ENCODE peak calls at places on chromosomes 7 and 10, in four cellular contexts. One of them, this sample, is unnamed.

GRCh38 chr10:4069491-4069890 is 284.5 kb upstream of the KLF6 start:
- DNase-seq in small intestine: no peak
- DNase-seq in SHP77: no peak
- DNase-seq in aorta: no peak
- DNase-seq in this sample: no peak

GRCh38 chr10:129657297-129657974 is 190.4 kb downstream of the MGMT start:
- DNase-seq in SHP77: no peak
- DNase-seq in small intestine: no peak
- DNase-seq in aorta: no peak
- DNase-seq in this sample: no peak

GRCh38 chr10:59905066-59905734 is 1.2 kb downstream of the CCDC6 start:
- DNase-seq in small intestine: peak; percentile 68
- DNase-seq in SHP77: no peak
- DNase-seq in aorta: peak; percentile 73
- DNase-seq in this sample: peak; percentile 56

GRCh38 chr10:72106154-72106849 is 18.0 kb upstream of the SPOCK2 start:
- DNase-seq in aorta: no peak
- DNase-seq in small intestine: no peak
- DNase-seq in SHP77: no peak
- DNase-seq in this sample: no peak

GRCh38 chr7:156474241-156474743 is 166.3 kb upstream of the RNF32 start:
- DNase-seq in small intestine: peak; percentile 9
- DNase-seq in aorta: no peak
- DNase-seq in SHP77: no peak
- DNase-seq in this sample: no peak

GRCh38 chr7:3544202-3544601 is 243.2 kb downstream of the SDK1 start:
- DNase-seq in small intestine: no peak
- DNase-seq in aorta: no peak
- DNase-seq in SHP77: no peak
- DNase-seq in this sample: no peak

GRCh38 chr7:134365341-134366054 is 48.8 kb upstream of the SLC35B4 start:
- DNase-seq in aorta: no peak
- DNase-seq in small intestine: peak; percentile 87
- DNase-seq in SHP77: no peak
- DNase-seq in this sample: no peak

GRCh38 chr10:34494012-34494411 is 321.1 kb downstream of the PARD3 start:
- DNase-seq in small intestine: no peak
- DNase-seq in SHP77: no peak
- DNase-seq in aorta: no peak
- DNase-seq in this sample: no peak

GRCh38 chr10:4656576-4657194 is 169.3 kb upstream of the AKR1E2 start:
- DNase-seq in SHP77: peak; percentile 54
- DNase-seq in small intestine: peak; percentile 70
- DNase-seq in aorta: no peak
- DNase-seq in this sample: peak; percentile 49

GRCh38 chr7:83109352-83109751 is 53.3 kb downstream of the PCLO start:
- DNase-seq in SHP77: no peak
- DNase-seq in aorta: no peak
- DNase-seq in small intestine: no peak
- DNase-seq in this sample: no peak

GRCh38 chr10:51937313-51937712 is 237.9 kb upstream of the CSTF2T start:
- DNase-seq in aorta: no peak
- DNase-seq in small intestine: no peak
- DNase-seq in SHP77: no peak
- DNase-seq in this sample: no peak

GRCh38 chr7:148915211-148915610 is 31.1 kb upstream of the EZH2 start:
- DNase-seq in small intestine: peak; percentile 36
- DNase-seq in aorta: no peak
- DNase-seq in SHP77: no peak
- DNase-seq in this sample: no peak

GRCh38 chr10:24681476-24682088 is 42.1 kb downstream of the ARHGAP21 start:
- DNase-seq in small intestine: peak; percentile 30
- DNase-seq in aorta: no peak
- DNase-seq in SHP77: no peak
- DNase-seq in this sample: no peak

GRCh38 chr7:20798081-20798693 is 11.5 kb upstream of the SP8 start:
- DNase-seq in small intestine: peak; percentile 50
- DNase-seq in SHP77: peak; percentile 85
- DNase-seq in aorta: no peak
- DNase-seq in this sample: peak; percentile 69

GRCh38 chr10:132281915-132282666 is 25.7 kb downstream of the STK32C start:
- DNase-seq in aorta: peak; percentile 32
- DNase-seq in SHP77: peak; percentile 87
- DNase-seq in small intestine: peak; percentile 15
- DNase-seq in this sample: peak; percentile 41

GRCh38 chr7:35707422-35707821 is 12.5 kb upstream of the HERPUD2 start:
- DNase-seq in small intestine: no peak
- DNase-seq in aorta: no peak
- DNase-seq in SHP77: no peak
- DNase-seq in this sample: no peak

GRCh38 chr10:132257271-132257670 is 50.5 kb downstream of the STK32C start:
- DNase-seq in aorta: no peak
- DNase-seq in SHP77: no peak
- DNase-seq in small intestine: no peak
- DNase-seq in this sample: no peak

GRCh38 chr10:19209319-19209718 is 160.7 kb downstream of the MALRD1 start:
- DNase-seq in SHP77: peak; percentile 66
- DNase-seq in small intestine: no peak
- DNase-seq in aorta: no peak
- DNase-seq in this sample: no peak

GRCh38 chr7:41886257-41886905 is 183.5 kb upstream of the INHBA start:
- DNase-seq in SHP77: no peak
- DNase-seq in small intestine: no peak
- DNase-seq in aorta: peak; percentile 65
- DNase-seq in this sample: no peak

GRCh38 chr10:12484945-12485805 is 135.8 kb downstream of the CAMK1D start:
- DNase-seq in SHP77: peak; percentile 75
- DNase-seq in aorta: peak; percentile 76
- DNase-seq in small intestine: peak; percentile 43
- DNase-seq in this sample: no peak

GRCh38 chr7:126778101-126778500 is 474.6 kb downstream of the GRM8 start:
- DNase-seq in aorta: no peak
- DNase-seq in SHP77: peak; percentile 89
- DNase-seq in small intestine: no peak
- DNase-seq in this sample: no peak

GRCh38 chr7:130240240-130240639 is 26.4 kb upstream of the CPA2 start:
- DNase-seq in SHP77: no peak
- DNase-seq in small intestine: no peak
- DNase-seq in aorta: no peak
- DNase-seq in this sample: no peak

GRCh38 chr7:111931016-111931517 is 275.1 kb downstream of the DOCK4 start:
- DNase-seq in aorta: no peak
- DNase-seq in small intestine: no peak
- DNase-seq in SHP77: no peak
- DNase-seq in this sample: no peak

GRCh38 chr10:23994459-23995046 is 214.4 kb upstream of the KIAA1217 start:
- DNase-seq in SHP77: peak; percentile 6
- DNase-seq in aorta: peak; percentile 45
- DNase-seq in small intestine: peak; percentile 58
- DNase-seq in this sample: peak; percentile 46

GRCh38 chr10:43676360-43676759 is 27.7 kb upstream of the ZNF32 start:
- DNase-seq in aorta: no peak
- DNase-seq in SHP77: no peak
- DNase-seq in small intestine: no peak
- DNase-seq in this sample: no peak

GRCh38 chr10:79375321-79376077 is 28.2 kb downstream of the PPIF start:
- DNase-seq in SHP77: no peak
- DNase-seq in small intestine: no peak
- DNase-seq in aorta: peak; percentile 47
- DNase-seq in this sample: peak; percentile 38

GRCh38 chr10:8912108-8912507 is 857.6 kb downstream of the GATA3 start:
- DNase-seq in small intestine: no peak
- DNase-seq in SHP77: no peak
- DNase-seq in aorta: no peak
- DNase-seq in this sample: no peak

GRCh38 chr7:147419001-147419400 is 1171.6 kb upstream of the C7orf33 start:
- DNase-seq in SHP77: no peak
- DNase-seq in small intestine: no peak
- DNase-seq in aorta: no peak
- DNase-seq in this sample: no peak